ENCODE peak calls at places on chromosomes 12 and 14, in seven cellular contexts. B is astrocyte, J is sigmoid colon, L is T1000, C is GM12891, U is NCI-H446 treated with DMSO at 0.1 percent for 48 hours, I is H4. Q is an unnamed sample.

GRCh38 chr12:89597770-89598169 is 71.9 kb upstream of the POC1B start:
- DNase-seq in L (no peak), C (no peak), J (no peak), U (no peak), B (no peak), I (no peak), Q (no peak)

GRCh38 chr12:48997719-48998496 is 1.3 kb downstream of the DDN start:
- DNase-seq in L (no peak), B (no peak), U (no peak), I (no peak), J (no peak), C (peak; percentile 86), Q (no peak)

GRCh38 chr14:52355016-52355430 is 40.9 kb downstream of the PTGER2 start:
- DNase-seq in B (peak; percentile 98), J (no peak), U (no peak), I (peak; percentile 87), L (peak; percentile 28), C (no peak), Q (no peak)

GRCh38 chr12:51904951-51905471 is 2.3 kb upstream of the ACVRL1 start:
- DNase-seq in U (no peak), B (no peak), L (no peak), C (no peak), I (no peak), J (peak; percentile 80), Q (no peak)

GRCh38 chr12:91565246-91565645 is 382.6 kb upstream of the DCN start:
- DNase-seq in B (peak; percentile 50), C (no peak), J (no peak), U (no peak), I (no peak), L (no peak), Q (no peak)

GRCh38 chr12:83335748-83336147 is 649.0 kb downstream of the TMTC2 start:
- DNase-seq in B (no peak), C (no peak), L (no peak), U (no peak), J (no peak), I (no peak), Q (no peak)

GRCh38 chr14:67680121-67680602 is 5.7 kb upstream of the VTI1B start:
- DNase-seq in U (no peak), L (no peak), C (peak; percentile 56), B (peak; percentile 85), I (peak; percentile 25), J (no peak), Q (no peak)

GRCh38 chr14:96189288-96189711 is 15.3 kb upstream of the BDKRB2 start:
- DNase-seq in U (no peak), L (no peak), I (peak; percentile 20), B (peak; percentile 68), C (no peak), J (no peak), Q (no peak)

GRCh38 chr12:84198294-84198946 is 714.2 kb downstream of the SLC6A15 start:
- DNase-seq in C (no peak), U (no peak), J (no peak), I (no peak), B (no peak), L (no peak), Q (no peak)

GRCh38 chr12:112841891-112842290 is 50.3 kb downstream of the RPH3A start:
- DNase-seq in L (no peak), C (no peak), I (no peak), J (no peak), U (no peak), B (peak; percentile 6), Q (no peak)

GRCh38 chr12:106766393-106766826 is 8.1 kb upstream of the RIC8B start:
- DNase-seq in L (no peak), U (no peak), B (no peak), J (no peak), C (no peak), I (no peak), Q (no peak)

GRCh38 chr12:58139894-58140293 is 198.5 kb downstream of the ATP23 start:
- DNase-seq in B (no peak), C (no peak), L (no peak), U (no peak), J (no peak), I (no peak), Q (peak; percentile 52)

GRCh38 chr12:125111403-125111802 is 46.2 kb downstream of the AACS start:
- DNase-seq in L (no peak), B (no peak), U (no peak), I (no peak), J (no peak), C (no peak), Q (no peak)

GRCh38 chr12:109462868-109463692 is 14.0 kb downstream of the KCTD10 start:
- DNase-seq in U (no peak), J (peak; percentile 97), B (peak; percentile 99), I (peak; percentile 98), C (no peak), L (peak; percentile 24), Q (peak; percentile 74)

GRCh38 chr12:77847665-77848431 is 17.2 kb downstream of the NAV3 start:
- DNase-seq in L (peak; percentile 11), J (no peak), U (no peak), C (no peak), B (peak; percentile 97), I (peak; percentile 87), Q (no peak)

GRCh38 chr14:76762617-76763361 is 1.5 kb downstream of the VASH1 start:
- DNase-seq in J (no peak), U (no peak), B (no peak), I (no peak), L (no peak), C (no peak), Q (no peak)

GRCh38 chr14:59278111-59278510 is 89.6 kb downstream of the DAAM1 start:
- DNase-seq in C (no peak), B (peak; percentile 94), U (no peak), I (peak; percentile 87), J (no peak), L (peak; percentile 20), Q (no peak)

GRCh38 chr12:6199531-6200265 is 502 bp upstream of the CD9 start:
- DNase-seq in C (no peak), I (no peak), L (no peak), U (peak; percentile 73), B (no peak), J (peak; percentile 87), Q (peak; percentile 92)

GRCh38 chr14:69845787-69846186 is 33.4 kb upstream of the SMOC1 start:
- DNase-seq in B (no peak), J (no peak), C (no peak), I (peak; percentile 70), U (peak; percentile 32), L (no peak), Q (peak; percentile 42)

GRCh38 chr14:100780246-100780645 is 45.7 kb upstream of the MEG3 start:
- DNase-seq in I (no peak), J (peak; percentile 40), B (no peak), U (no peak), L (no peak), C (no peak), Q (no peak)

GRCh38 chr12:86530996-86531655 is 274.9 kb upstream of the MGAT4C start:
- DNase-seq in L (no peak), B (no peak), C (no peak), U (no peak), I (no peak), J (no peak), Q (no peak)

GRCh38 chr14:69460093-69460701 is 24.3 kb upstream of the PLEKHD1 start:
- DNase-seq in U (peak; percentile 56), B (peak; percentile 82), J (peak; percentile 77), I (peak; percentile 77), C (no peak), L (peak; percentile 43), Q (peak; percentile 62)

GRCh38 chr14:20422886-20423285 is 9.6 kb upstream of the TEP1 start:
- DNase-seq in U (no peak), B (no peak), L (no peak), C (no peak), J (no peak), I (no peak), Q (no peak)